ENCODE peak calls at places on chromosomes 12 and 14, in eight cellular contexts. T, G, A, W, M, X, L and N are unnamed samples.

GRCh38 chr12:51937941-51938340 is 13.6 kb upstream of the ACVR1B start:
- DNase-seq in A (no peak), M (no peak), X (no peak), T (no peak), G (no peak), L (no peak), W (no peak), N (no peak)

GRCh38 chr12:95690861-95691635 is 99.5 kb downstream of the NTN4 start:
- DNase-seq in G (no peak), A (no peak), W (no peak), T (no peak), M (no peak), X (no peak), L (no peak), N (no peak)

GRCh38 chr12:111084172-111084571 is 163.8 kb upstream of the MYL2 start:
- DNase-seq in M (no peak), L (no peak), T (no peak), A (no peak), W (no peak), X (no peak), G (no peak), N (no peak)

GRCh38 chr14:91897121-91897701 is 29.9 kb upstream of the TC2N start:
- DNase-seq in M (peak), L (no peak), G (peak), X (peak), A (peak), W (peak), T (no peak), N (peak)

GRCh38 chr12:119207161-119207560 is 28.4 kb downstream of the HSPB8 start:
- DNase-seq in G (no peak), T (no peak), M (no peak), X (no peak), A (no peak), W (no peak), L (no peak), N (no peak)

GRCh38 chr14:105894978-105895881 is 368.8 kb downstream of the TMEM121 start:
- DNase-seq in M (peak), G (no peak), X (no peak), W (no peak), L (no peak), T (no peak), A (no peak), N (no peak)

GRCh38 chr14:34212574-34212973 is 249.5 kb downstream of the SPTSSA start:
- DNase-seq in W (no peak), L (no peak), M (no peak), T (no peak), A (no peak), G (no peak), X (no peak), N (no peak)

GRCh38 chr12:77724367-77724957 is 106.2 kb upstream of the NAV3 start:
- DNase-seq in G (peak), M (no peak), A (peak), L (no peak), W (no peak), T (peak), X (peak), N (no peak)

GRCh38 chr14:99724196-99724891 is 40.2 kb downstream of the CYP46A1 start:
- DNase-seq in W (no peak), L (no peak), T (no peak), X (no peak), M (no peak), A (peak), G (no peak), N (no peak)

GRCh38 chr14:103109789-103110415 is 13.4 kb upstream of the TNFAIP2 start:
- DNase-seq in T (no peak), X (no peak), M (no peak), A (peak), L (no peak), W (peak), G (no peak), N (peak)

GRCh38 chr14:21440857-21441256 is 15.1 kb downstream of the CHD8 start:
- DNase-seq in T (no peak), W (no peak), G (no peak), A (no peak), L (no peak), X (no peak), M (no peak), N (no peak)

GRCh38 chr12:104524026-104524425 is 67.3 kb downstream of the CHST11 start:
- DNase-seq in L (no peak), A (no peak), X (peak), T (no peak), G (peak), W (peak), M (no peak), N (no peak)